ENCODE peak calls at places on chromosomes 1 and 21, in eight cellular contexts. One of them, this sample, is unnamed.

GRCh38 chr1:28887418-28887834 is 26.9 kb upstream of the EPB41 start:
- DNase-seq in LNCaP clone FGC: no peak
- DNase-seq in astrocyte of the spinal cord: no peak
- DNase-seq in ascending aorta: peak; percentile 70
- DNase-seq in bronchial epithelial cell: no peak
- DNase-seq in AG04450: no peak
- DNase-seq in right atrium auricular region: no peak
- DNase-seq in tibial nerve: no peak
- DNase-seq in this sample: no peak

GRCh38 chr1:17197696-17198095 is 7.2 kb upstream of the PADI1 start:
- DNase-seq in LNCaP clone FGC: no peak
- DNase-seq in astrocyte of the spinal cord: no peak
- DNase-seq in ascending aorta: peak; percentile 33
- DNase-seq in bronchial epithelial cell: no peak
- DNase-seq in AG04450: no peak
- DNase-seq in right atrium auricular region: no peak
- DNase-seq in tibial nerve: no peak
- DNase-seq in this sample: no peak

GRCh38 chr1:156704930-156705320 is 458 bp downstream of the CRABP2 start:
- DNase-seq in LNCaP clone FGC: no peak
- DNase-seq in astrocyte of the spinal cord: peak; percentile 71
- DNase-seq in ascending aorta: peak; percentile 89
- DNase-seq in bronchial epithelial cell: peak; percentile 73
- DNase-seq in AG04450: no peak
- DNase-seq in right atrium auricular region: peak; percentile 72
- DNase-seq in tibial nerve: peak; percentile 37
- DNase-seq in this sample: no peak

GRCh38 chr1:222068937-222069336 is 327.0 kb upstream of the DUSP10 start:
- DNase-seq in LNCaP clone FGC: no peak
- DNase-seq in astrocyte of the spinal cord: no peak
- DNase-seq in ascending aorta: no peak
- DNase-seq in bronchial epithelial cell: peak; percentile 40
- DNase-seq in AG04450: no peak
- DNase-seq in right atrium auricular region: no peak
- DNase-seq in tibial nerve: no peak
- DNase-seq in this sample: no peak

GRCh38 chr1:208980590-208980989 is 602.9 kb upstream of the CAMK1G start:
- DNase-seq in LNCaP clone FGC: no peak
- DNase-seq in astrocyte of the spinal cord: no peak
- DNase-seq in ascending aorta: no peak
- DNase-seq in bronchial epithelial cell: peak; percentile 79
- DNase-seq in AG04450: no peak
- DNase-seq in right atrium auricular region: no peak
- DNase-seq in tibial nerve: no peak
- DNase-seq in this sample: peak; percentile 26

GRCh38 chr1:46522184-46522968 is 29.1 kb downstream of the KNCN start:
- DNase-seq in LNCaP clone FGC: peak; percentile 8
- DNase-seq in astrocyte of the spinal cord: peak; percentile 89
- DNase-seq in ascending aorta: peak; percentile 69
- DNase-seq in bronchial epithelial cell: peak; percentile 77
- DNase-seq in AG04450: no peak
- DNase-seq in right atrium auricular region: peak; percentile 68
- DNase-seq in tibial nerve: peak; percentile 32
- DNase-seq in this sample: peak; percentile 89

GRCh38 chr1:57296726-57297252 is 127.1 kb downstream of the DAB1 start:
- DNase-seq in LNCaP clone FGC: no peak
- DNase-seq in astrocyte of the spinal cord: no peak
- DNase-seq in ascending aorta: no peak
- DNase-seq in bronchial epithelial cell: no peak
- DNase-seq in AG04450: no peak
- DNase-seq in right atrium auricular region: no peak
- DNase-seq in tibial nerve: no peak
- DNase-seq in this sample: no peak

GRCh38 chr1:45001011-45001481 is 10.1 kb downstream of the HECTD3 start:
- DNase-seq in LNCaP clone FGC: no peak
- DNase-seq in astrocyte of the spinal cord: no peak
- DNase-seq in ascending aorta: no peak
- DNase-seq in bronchial epithelial cell: no peak
- DNase-seq in AG04450: no peak
- DNase-seq in right atrium auricular region: no peak
- DNase-seq in tibial nerve: no peak
- DNase-seq in this sample: no peak

GRCh38 chr1:198849108-198849507 is 210.3 kb downstream of the PTPRC start:
- DNase-seq in LNCaP clone FGC: no peak
- DNase-seq in astrocyte of the spinal cord: peak; percentile 17
- DNase-seq in ascending aorta: no peak
- DNase-seq in bronchial epithelial cell: no peak
- DNase-seq in AG04450: no peak
- DNase-seq in right atrium auricular region: no peak
- DNase-seq in tibial nerve: no peak
- DNase-seq in this sample: no peak

GRCh38 chr1:85314726-85315125 is 38.3 kb upstream of the BCL10 start:
- DNase-seq in LNCaP clone FGC: no peak
- DNase-seq in astrocyte of the spinal cord: no peak
- DNase-seq in ascending aorta: no peak
- DNase-seq in bronchial epithelial cell: no peak
- DNase-seq in AG04450: no peak
- DNase-seq in right atrium auricular region: no peak
- DNase-seq in tibial nerve: no peak
- DNase-seq in this sample: peak; percentile 77

GRCh38 chr1:86567936-86568335 is 21.1 kb downstream of the CLCA4 start:
- DNase-seq in LNCaP clone FGC: no peak
- DNase-seq in astrocyte of the spinal cord: no peak
- DNase-seq in ascending aorta: no peak
- DNase-seq in bronchial epithelial cell: peak; percentile 94
- DNase-seq in AG04450: no peak
- DNase-seq in right atrium auricular region: no peak
- DNase-seq in tibial nerve: no peak
- DNase-seq in this sample: no peak

GRCh38 chr1:183218039-183218618 is 32.1 kb downstream of the LAMC2 start:
- DNase-seq in LNCaP clone FGC: no peak
- DNase-seq in astrocyte of the spinal cord: no peak
- DNase-seq in ascending aorta: peak; percentile 83
- DNase-seq in bronchial epithelial cell: no peak
- DNase-seq in AG04450: no peak
- DNase-seq in right atrium auricular region: peak; percentile 75
- DNase-seq in tibial nerve: no peak
- DNase-seq in this sample: no peak

GRCh38 chr21:45364464-45365185 is 40.3 kb upstream of the COL18A1 start:
- DNase-seq in LNCaP clone FGC: no peak
- DNase-seq in astrocyte of the spinal cord: no peak
- DNase-seq in ascending aorta: peak; percentile 82
- DNase-seq in bronchial epithelial cell: no peak
- DNase-seq in AG04450: peak; percentile 55
- DNase-seq in right atrium auricular region: peak; percentile 76
- DNase-seq in tibial nerve: no peak
- DNase-seq in this sample: no peak

GRCh38 chr21:33844104-33844889 is 71.3 kb downstream of the ATP5PO start:
- DNase-seq in LNCaP clone FGC: no peak
- DNase-seq in astrocyte of the spinal cord: peak; percentile 22
- DNase-seq in ascending aorta: peak; percentile 62
- DNase-seq in bronchial epithelial cell: no peak
- DNase-seq in AG04450: no peak
- DNase-seq in right atrium auricular region: peak; percentile 86
- DNase-seq in tibial nerve: no peak
- DNase-seq in this sample: no peak

GRCh38 chr21:45110873-45111624 is 36.7 kb downstream of the ADARB1 start:
- DNase-seq in LNCaP clone FGC: no peak
- DNase-seq in astrocyte of the spinal cord: no peak
- DNase-seq in ascending aorta: no peak
- DNase-seq in bronchial epithelial cell: no peak
- DNase-seq in AG04450: no peak
- DNase-seq in right atrium auricular region: no peak
- DNase-seq in tibial nerve: no peak
- DNase-seq in this sample: no peak

GRCh38 chr1:215636258-215636965 is 69.3 kb downstream of the KCTD3 start:
- DNase-seq in LNCaP clone FGC: no peak
- DNase-seq in astrocyte of the spinal cord: no peak
- DNase-seq in ascending aorta: no peak
- DNase-seq in bronchial epithelial cell: peak; percentile 11
- DNase-seq in AG04450: no peak
- DNase-seq in right atrium auricular region: peak; percentile 64
- DNase-seq in tibial nerve: peak; percentile 23
- DNase-seq in this sample: no peak

GRCh38 chr1:58432813-58433668 is 113.5 kb downstream of the OMA1 start:
- DNase-seq in LNCaP clone FGC: no peak
- DNase-seq in astrocyte of the spinal cord: peak; percentile 66
- DNase-seq in ascending aorta: no peak
- DNase-seq in bronchial epithelial cell: peak; percentile 34
- DNase-seq in AG04450: peak; percentile 15
- DNase-seq in right atrium auricular region: no peak
- DNase-seq in tibial nerve: no peak
- DNase-seq in this sample: peak; percentile 84

GRCh38 chr1:54811066-54811465 is 9.9 kb upstream of the TTC22 start:
- DNase-seq in LNCaP clone FGC: no peak
- DNase-seq in astrocyte of the spinal cord: no peak
- DNase-seq in ascending aorta: no peak
- DNase-seq in bronchial epithelial cell: no peak
- DNase-seq in AG04450: no peak
- DNase-seq in right atrium auricular region: no peak
- DNase-seq in tibial nerve: no peak
- DNase-seq in this sample: no peak

GRCh38 chr1:84780000-84780716 is 89.9 kb upstream of the SSX2IP start:
- DNase-seq in LNCaP clone FGC: no peak
- DNase-seq in astrocyte of the spinal cord: no peak
- DNase-seq in ascending aorta: no peak
- DNase-seq in bronchial epithelial cell: peak; percentile 87
- DNase-seq in AG04450: no peak
- DNase-seq in right atrium auricular region: no peak
- DNase-seq in tibial nerve: no peak
- DNase-seq in this sample: no peak

GRCh38 chr21:39004776-39005605 is 178.3 kb downstream of the PSMG1 start:
- DNase-seq in LNCaP clone FGC: no peak
- DNase-seq in astrocyte of the spinal cord: no peak
- DNase-seq in ascending aorta: peak; percentile 81
- DNase-seq in bronchial epithelial cell: peak; percentile 5
- DNase-seq in AG04450: no peak
- DNase-seq in right atrium auricular region: peak; percentile 70
- DNase-seq in tibial nerve: no peak
- DNase-seq in this sample: no peak

GRCh38 chr1:44390277-44390676 is 14.8 kb upstream of the RNF220 start:
- DNase-seq in LNCaP clone FGC: no peak
- DNase-seq in astrocyte of the spinal cord: peak; percentile 86
- DNase-seq in ascending aorta: no peak
- DNase-seq in bronchial epithelial cell: peak; percentile 29
- DNase-seq in AG04450: peak; percentile 15
- DNase-seq in right atrium auricular region: no peak
- DNase-seq in tibial nerve: no peak
- DNase-seq in this sample: no peak

GRCh38 chr1:94739521-94740061 is 80.6 kb upstream of the SLC44A3 start:
- DNase-seq in LNCaP clone FGC: no peak
- DNase-seq in astrocyte of the spinal cord: peak; percentile 96
- DNase-seq in ascending aorta: peak; percentile 78
- DNase-seq in bronchial epithelial cell: peak; percentile 81
- DNase-seq in AG04450: peak; percentile 83
- DNase-seq in right atrium auricular region: no peak
- DNase-seq in tibial nerve: no peak
- DNase-seq in this sample: peak; percentile 39

GRCh38 chr1:207516729-207517128 is 20.8 kb downstream of the CR1 start:
- DNase-seq in LNCaP clone FGC: no peak
- DNase-seq in astrocyte of the spinal cord: no peak
- DNase-seq in ascending aorta: no peak
- DNase-seq in bronchial epithelial cell: no peak
- DNase-seq in AG04450: no peak
- DNase-seq in right atrium auricular region: no peak
- DNase-seq in tibial nerve: no peak
- DNase-seq in this sample: no peak
- TF ChIP-seq CTCF in LNCaP clone FGC: no peak
- TF ChIP-seq CTCF in astrocyte of the spinal cord: no peak
- TF ChIP-seq CTCF in ascending aorta: no peak
- TF ChIP-seq CTCF in bronchial epithelial cell: no peak
- TF ChIP-seq CTCF in AG04450: no peak
- TF ChIP-seq CTCF in right atrium auricular region: no peak
- TF ChIP-seq CTCF in tibial nerve: no peak
- TF ChIP-seq CTCF in this sample: no peak

GRCh38 chr1:27400963-27401341 is 8.5 kb downstream of the GPR3 start:
- DNase-seq in LNCaP clone FGC: no peak
- DNase-seq in astrocyte of the spinal cord: no peak
- DNase-seq in ascending aorta: no peak
- DNase-seq in bronchial epithelial cell: no peak
- DNase-seq in AG04450: no peak
- DNase-seq in right atrium auricular region: no peak
- DNase-seq in tibial nerve: no peak
- DNase-seq in this sample: no peak

GRCh38 chr1:27403931-27404330 is 11.5 kb downstream of the GPR3 start:
- DNase-seq in LNCaP clone FGC: no peak
- DNase-seq in astrocyte of the spinal cord: no peak
- DNase-seq in ascending aorta: no peak
- DNase-seq in bronchial epithelial cell: no peak
- DNase-seq in AG04450: no peak
- DNase-seq in right atrium auricular region: no peak
- DNase-seq in tibial nerve: no peak
- DNase-seq in this sample: no peak

GRCh38 chr1:27402349-27402754 is 9.9 kb downstream of the GPR3 start:
- DNase-seq in LNCaP clone FGC: no peak
- DNase-seq in astrocyte of the spinal cord: peak; percentile 70
- DNase-seq in ascending aorta: peak; percentile 91
- DNase-seq in bronchial epithelial cell: peak; percentile 63
- DNase-seq in AG04450: no peak
- DNase-seq in right atrium auricular region: peak; percentile 88
- DNase-seq in tibial nerve: peak; percentile 73
- DNase-seq in this sample: peak; percentile 56

GRCh38 chr1:27405074-27405473 is 12.7 kb downstream of the GPR3 start:
- DNase-seq in LNCaP clone FGC: no peak
- DNase-seq in astrocyte of the spinal cord: peak; percentile 88
- DNase-seq in ascending aorta: peak; percentile 76
- DNase-seq in bronchial epithelial cell: no peak
- DNase-seq in AG04450: no peak
- DNase-seq in right atrium auricular region: no peak
- DNase-seq in tibial nerve: no peak
- DNase-seq in this sample: no peak

GRCh38 chr1:27403065-27403726 is 10.8 kb downstream of the GPR3 start:
- DNase-seq in LNCaP clone FGC: no peak
- DNase-seq in astrocyte of the spinal cord: peak; percentile 69
- DNase-seq in ascending aorta: peak; percentile 89
- DNase-seq in bronchial epithelial cell: peak; percentile 44
- DNase-seq in AG04450: no peak
- DNase-seq in right atrium auricular region: peak; percentile 90
- DNase-seq in tibial nerve: peak; percentile 58
- DNase-seq in this sample: no peak
- H3K4me3 ChIP-seq in LNCaP clone FGC: no peak overlapping the region
- H3K4me3 ChIP-seq in astrocyte of the spinal cord: no peak overlapping the region
- H3K4me3 ChIP-seq in ascending aorta: no peak overlapping the region
- H3K4me3 ChIP-seq in bronchial epithelial cell: no peak overlapping the region
- H3K4me3 ChIP-seq in AG04450: no peak overlapping the region
- H3K4me3 ChIP-seq in right atrium auricular region: peak overlapping the region; percentile 17
- H3K4me3 ChIP-seq in tibial nerve: peak overlapping the region; percentile 7
- H3K4me3 ChIP-seq in this sample: no peak overlapping the region

GRCh38 chr1:33001282-33001681 is 35.4 kb downstream of the AK2 start:
- DNase-seq in LNCaP clone FGC: no peak
- DNase-seq in astrocyte of the spinal cord: no peak
- DNase-seq in ascending aorta: no peak
- DNase-seq in bronchial epithelial cell: no peak
- DNase-seq in AG04450: no peak
- DNase-seq in right atrium auricular region: no peak
- DNase-seq in tibial nerve: no peak
- DNase-seq in this sample: no peak
- TF ChIP-seq CTCF in LNCaP clone FGC: peak; percentile 5
- TF ChIP-seq CTCF in astrocyte of the spinal cord: peak; percentile 32
- TF ChIP-seq CTCF in ascending aorta: no peak
- TF ChIP-seq CTCF in bronchial epithelial cell: peak; percentile 26
- TF ChIP-seq CTCF in AG04450: no peak
- TF ChIP-seq CTCF in right atrium auricular region: no peak
- TF ChIP-seq CTCF in tibial nerve: no peak
- TF ChIP-seq CTCF in this sample: peak; percentile 42

GRCh38 chr21:29640233-29640554 is 299.6 kb downstream of the GRIK1 start:
- DNase-seq in LNCaP clone FGC: no peak
- DNase-seq in astrocyte of the spinal cord: no peak
- DNase-seq in ascending aorta: no peak
- DNase-seq in bronchial epithelial cell: no peak
- DNase-seq in AG04450: no peak
- DNase-seq in right atrium auricular region: no peak
- DNase-seq in tibial nerve: no peak
- DNase-seq in this sample: no peak
- H3K4me3 ChIP-seq in LNCaP clone FGC: no peak overlapping the region
- H3K4me3 ChIP-seq in astrocyte of the spinal cord: no peak overlapping the region
- H3K4me3 ChIP-seq in ascending aorta: no peak overlapping the region
- H3K4me3 ChIP-seq in bronchial epithelial cell: no peak overlapping the region
- H3K4me3 ChIP-seq in AG04450: no peak overlapping the region
- H3K4me3 ChIP-seq in right atrium auricular region: no peak overlapping the region
- H3K4me3 ChIP-seq in tibial nerve: no peak overlapping the region
- H3K4me3 ChIP-seq in this sample: no peak overlapping the region